ENCODE peak calls at places on chromosomes 7 and 10, in six cellular contexts. A is foreskin fibroblast; O is AG04450; Y is CD8-positive, alpha-beta T cell; J is cardiac fibroblast; C is astrocyte of the spinal cord. Q is an unnamed sample.

GRCh38 chr10:35874326-35875070 is 232.4 kb upstream of the FZD8 start:
- DNase-seq in A (no peak), J (peak), C (no peak), O (no peak), Y (no peak), Q (no peak)

GRCh38 chr7:33547880-33548279 is 357.5 kb upstream of the BMPER start:
- DNase-seq in C (no peak), O (no peak), J (no peak), Y (no peak), A (no peak), Q (no peak)

GRCh38 chr7:27189560-27190283 is 4.7 kb upstream of the HOXA11 start:
- DNase-seq in Y (no peak), A (peak), C (no peak), O (no peak), J (no peak), Q (no peak)

GRCh38 chr7:100687740-100688592 is 6.1 kb downstream of the GIGYF1 start:
- DNase-seq in O (no peak), J (no peak), A (peak), C (no peak), Y (no peak), Q (no peak)

GRCh38 chr10:84613336-84614021 is 285.1 kb downstream of the CCSER2 start:
- DNase-seq in A (no peak), C (peak), O (no peak), Y (no peak), J (peak), Q (peak)

GRCh38 chr7:36749282-36749960 is 25.1 kb upstream of the AOAH start:
- DNase-seq in A (no peak), C (peak), J (peak), Y (no peak), O (no peak), Q (peak)

GRCh38 chr7:44113764-44114354 is 9.5 kb downstream of the POLD2 start:
- DNase-seq in Y (no peak), C (no peak), J (no peak), O (no peak), A (no peak), Q (no peak)

GRCh38 chr7:101717986-101718746 is 89.1 kb upstream of the MYL10 start:
- DNase-seq in A (peak), C (peak), Y (no peak), J (peak), O (peak), Q (peak)

GRCh38 chr7:135602304-135602703 is 44.6 kb downstream of the NUP205 start:
- DNase-seq in O (no peak), A (no peak), Y (no peak), J (peak), C (no peak), Q (no peak)

GRCh38 chr10:103752680-103753248 is 102.6 kb downstream of the SH3PXD2A start:
- DNase-seq in O (no peak), J (no peak), A (peak), Y (peak), C (no peak), Q (no peak)

DNA sequence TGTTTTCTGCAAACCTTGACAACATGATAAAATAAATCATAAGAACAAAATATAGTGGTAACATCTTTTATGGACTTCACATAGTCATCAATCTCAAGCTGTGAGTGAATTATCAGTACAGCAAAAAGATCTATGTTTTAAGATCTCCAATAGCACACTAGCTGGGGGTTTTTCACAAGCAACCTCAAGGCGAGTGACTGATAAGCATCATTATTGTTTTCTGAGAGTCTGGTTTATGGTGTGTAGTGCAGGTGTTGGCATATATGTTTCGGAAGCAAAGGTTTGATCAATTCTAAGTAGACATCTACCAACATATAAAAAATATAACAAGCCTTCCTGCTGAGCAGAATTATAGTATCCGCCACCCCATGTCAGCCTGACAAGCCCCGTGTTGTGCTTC is 403.8 kb upstream of the MGMT start:
- DNase-seq in A (no peak), J (no peak), Y (no peak), C (no peak), O (no peak), Q (no peak)
- H3K4me3 ChIP-seq in A (no peak), J (no peak), Y (no peak), C (no peak), O (no peak), Q (no peak)

GRCh38 chr7:703049-703448 is 23.4 kb upstream of the DNAAF5 start:
- DNase-seq in C (no peak), J (no peak), A (no peak), O (no peak), Y (no peak), Q (no peak)

GRCh38 chr7:697259-697615 is 29.3 kb upstream of the DNAAF5 start:
- DNase-seq in J (peak), C (no peak), Y (no peak), O (no peak), A (no peak), Q (no peak)

GRCh38 chr7:699260-700170 is 27.0 kb upstream of the DNAAF5 start:
- DNase-seq in Y (no peak), C (no peak), J (peak), A (no peak), O (no peak), Q (no peak)

GRCh38 chr7:698515-699259 is 27.8 kb upstream of the DNAAF5 start:
- DNase-seq in A (no peak), J (no peak), Y (no peak), O (no peak), C (no peak), Q (no peak)

DNA sequence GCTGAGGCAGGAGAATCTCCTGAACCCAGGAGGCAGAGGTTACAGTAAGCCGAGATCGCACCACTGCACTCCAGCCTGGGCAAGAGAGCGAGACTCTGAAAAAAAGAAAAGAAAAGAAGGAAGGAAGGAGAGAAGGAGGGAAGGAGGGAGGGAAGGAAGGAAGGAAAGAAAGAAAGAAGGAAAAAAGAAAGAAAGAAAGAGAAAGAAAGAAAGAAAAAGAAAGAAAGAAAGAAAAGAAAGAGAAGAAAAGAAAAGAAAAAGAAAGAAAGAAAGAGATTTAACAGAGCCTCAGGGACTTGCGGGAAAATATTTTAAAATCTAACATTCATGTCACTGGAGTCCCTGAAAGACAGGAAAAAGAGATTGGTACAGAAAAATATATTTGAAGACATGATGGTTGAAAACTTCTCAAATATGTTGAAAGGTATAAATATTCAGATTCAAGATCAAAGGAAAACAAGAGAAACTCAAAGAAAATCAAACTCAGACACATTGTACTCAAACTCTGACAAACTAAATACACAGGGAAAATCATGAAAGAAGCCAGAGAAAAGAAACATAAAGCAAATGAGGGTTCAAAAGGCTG is 25.3 kb upstream of the DNAAF5 start:
- DNase-seq in O (no peak), J (no peak), Y (no peak), A (no peak), C (no peak), Q (no peak)
- H3K4me3 ChIP-seq in O (no peak), J (no peak), Y (no peak), A (no peak), C (no peak), Q (no peak)

GRCh38 chr7:130906575-130906974 is 172.6 kb upstream of the KLF14 start:
- DNase-seq in J (no peak), O (no peak), Y (no peak), A (peak), C (no peak), Q (no peak)
- H3K4me3 ChIP-seq in J (no peak), O (peak), Y (no peak), A (no peak), C (no peak), Q (peak)

DNA sequence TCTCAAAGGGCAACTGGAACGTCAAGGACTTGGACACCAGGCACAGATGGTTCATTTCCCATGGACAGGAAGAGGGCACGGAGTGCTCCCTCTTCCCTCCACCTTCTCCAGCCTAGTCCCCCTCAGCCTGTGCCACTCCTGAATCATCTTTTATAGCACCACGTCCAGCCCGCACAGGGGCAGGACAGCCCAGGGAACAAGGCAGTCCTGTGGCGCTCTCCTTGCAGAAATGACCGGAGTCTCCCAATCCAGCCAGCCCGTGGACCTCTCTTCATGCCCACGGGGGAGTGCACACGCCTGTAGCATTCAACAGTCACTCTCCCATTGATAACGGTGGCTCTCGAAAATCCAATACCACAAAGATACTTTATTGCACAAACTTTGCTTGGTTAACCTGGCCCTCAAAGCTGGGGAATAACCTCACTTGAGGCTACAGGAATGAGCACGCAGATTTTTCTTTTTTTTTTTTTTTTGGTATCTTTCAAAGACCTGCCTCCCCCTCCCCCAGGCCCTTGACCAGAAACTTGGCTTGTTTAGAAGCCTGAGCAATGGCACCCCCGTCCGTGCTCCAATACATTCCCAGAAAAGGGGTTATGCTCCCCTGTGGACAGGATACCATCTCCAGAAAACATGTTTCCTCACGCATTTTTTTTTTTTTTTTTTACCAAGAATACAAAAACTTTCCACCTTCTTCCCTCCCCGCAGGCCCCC is 728 bp downstream of the PRKCQ start:
- DNase-seq in O (no peak), A (peak), J (no peak), Y (no peak), C (peak), Q (no peak)
- H3K4me3 ChIP-seq in O (peak), A (peak), J (peak), Y (peak), C (peak), Q (peak)

GRCh38 chr10:72692897-72693598 is 1.1 kb downstream of the MCU start:
- DNase-seq in C (peak), Y (peak), J (peak), O (no peak), A (peak), Q (no peak)

GRCh38 chr10:72693599-72693915 is 1.6 kb downstream of the MCU start:
- DNase-seq in Y (no peak), O (no peak), J (no peak), A (peak), C (no peak), Q (no peak)

GRCh38 chr10:72695496-72695895 is 3.6 kb downstream of the MCU start:
- DNase-seq in O (no peak), J (no peak), Y (no peak), C (no peak), A (no peak), Q (no peak)

GRCh38 chr10:72692057-72692891 is at the start of gene MCU:
- DNase-seq in Y (peak), C (peak), J (peak), O (peak), A (peak), Q (no peak)

DNA sequence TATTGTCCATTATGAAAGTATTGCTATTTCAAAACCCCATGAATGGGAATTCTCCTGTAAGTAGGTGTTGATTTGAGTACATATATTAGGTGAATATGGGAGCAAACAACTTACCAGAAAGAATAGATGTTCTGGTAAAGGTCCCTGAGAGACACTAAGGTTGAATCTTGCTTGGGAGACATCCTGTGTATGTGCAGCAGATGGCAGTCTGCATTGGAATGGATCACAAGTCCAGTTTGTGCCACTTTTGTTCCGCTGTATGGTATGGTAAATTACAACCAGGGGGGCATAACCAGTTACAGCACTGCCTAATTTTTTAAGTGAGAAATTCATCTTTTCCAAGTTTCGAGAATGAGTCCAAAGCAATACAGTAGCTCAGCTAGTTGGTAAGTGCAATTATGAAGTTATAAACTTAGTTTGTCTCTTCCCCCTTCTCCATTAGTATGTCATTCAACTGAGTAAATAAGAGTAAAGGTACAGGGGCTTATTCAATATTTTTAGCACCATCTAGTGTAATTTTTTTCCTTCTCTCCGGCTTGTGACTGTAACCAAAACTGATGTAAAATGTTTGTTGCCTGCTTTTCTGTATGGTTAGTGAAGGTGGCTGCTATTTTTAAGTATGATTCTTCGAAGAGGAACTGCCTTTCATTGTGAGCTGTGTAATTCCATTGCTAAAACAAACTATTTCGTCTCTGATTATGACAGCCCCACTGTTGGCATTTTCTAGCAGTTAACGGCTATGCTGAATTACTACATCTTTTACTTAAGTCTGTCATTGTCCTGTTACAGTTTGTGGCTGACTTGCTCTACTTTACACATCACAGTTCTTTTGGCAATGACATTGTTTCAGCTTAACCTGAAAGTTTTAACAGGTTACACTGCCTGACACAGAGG is 2.8 kb downstream of the MCU start:
- DNase-seq in Y (no peak), C (peak), A (peak), O (no peak), J (peak), Q (no peak)
- H3K4me3 ChIP-seq in Y (no peak), C (no peak), A (peak), O (no peak), J (no peak), Q (no peak)

Q was measured in brain microvascular endothelial cell.